ENCODE peak calls at places on chromosomes 6 and 20, in seven cellular contexts. V is Panc1, W is epithelial cell of esophagus, O is right atrium auricular region, Z is heart right ventricle, S is right lobe of liver, I is GM12865. K is an unnamed sample.

GRCh38 chr20:57389695-57390603 is 1.2 kb upstream of the RBM38 start:
- DNase-seq in V (no peak), S (peak), Z (no peak), W (no peak), I (peak), O (no peak), K (no peak)

GRCh38 chr6:159023893-159024292 is 20.9 kb downstream of the TAGAP start:
- DNase-seq in I (no peak), O (no peak), V (no peak), S (no peak), W (no peak), Z (no peak), K (no peak)

GRCh38 chr6:83603560-83603959 is 91.2 kb downstream of the PRSS35 start:
- DNase-seq in O (no peak), W (no peak), S (no peak), I (no peak), Z (no peak), V (no peak), K (no peak)

GRCh38 chr6:106324726-106325335 is 729 bp downstream of the ATG5 start:
- DNase-seq in S (no peak), Z (no peak), I (no peak), V (no peak), W (peak), O (no peak), K (no peak)

GRCh38 chr6:5453531-5453930 is 192.2 kb downstream of the FARS2 start:
- DNase-seq in S (peak), O (no peak), W (peak), I (no peak), V (no peak), Z (no peak), K (no peak)

GRCh38 chr6:87088076-87088475 is 6.8 kb downstream of the CGA start:
- DNase-seq in S (no peak), W (no peak), Z (no peak), V (no peak), I (no peak), O (no peak), K (no peak)

GRCh38 chr20:16575390-16576140 is 2.3 kb upstream of the KIF16B start:
- DNase-seq in V (no peak), Z (no peak), I (peak), O (no peak), S (no peak), W (no peak), K (no peak)

GRCh38 chr6:20652691-20653479 is 118.6 kb downstream of the CDKAL1 start:
- DNase-seq in Z (no peak), O (no peak), W (peak), S (no peak), I (no peak), V (no peak), K (no peak)

GRCh38 chr6:42510795-42511194 is 53.0 kb upstream of the UBR2 start:
- DNase-seq in W (no peak), V (no peak), S (no peak), Z (no peak), I (no peak), O (no peak), K (no peak)

GRCh38 chr6:155310596-155310995 is 3.7 kb downstream of the TFB1M start:
- DNase-seq in V (no peak), I (no peak), O (no peak), W (peak), S (no peak), Z (no peak), K (no peak)

GRCh38 chr20:32195581-32195980 is 12.0 kb downstream of the PLAGL2 start:
- DNase-seq in O (no peak), W (no peak), S (peak), Z (no peak), I (no peak), V (no peak), K (no peak)

GRCh38 chr6:30685157-30685976 is 1.1 kb downstream of the PPP1R18 start:
- DNase-seq in Z (no peak), O (no peak), V (no peak), I (peak), S (no peak), W (peak), K (no peak)
- TF ChIP-seq CTCF in Z (peak), O (no peak), V (peak), I (peak), S (no peak), W (peak), K (no peak)

GRCh38 chr20:9514072-9514460 is 324 bp upstream of the LAMP5 start:
- DNase-seq in V (no peak), Z (no peak), S (no peak), W (no peak), I (no peak), O (no peak), K (no peak)
- H3K4me3 ChIP-seq in V (no peak), Z (no peak), S (no peak), W (no peak), I (no peak), O (no peak), K (peak)

GRCh38 chr20:25573288-25574251 is 11.8 kb downstream of the NINL start:
- DNase-seq in W (no peak), Z (no peak), O (no peak), I (no peak), V (no peak), S (no peak), K (no peak)

GRCh38 chr20:25571240-25571639 is 14.1 kb downstream of the NINL start:
- DNase-seq in S (no peak), V (no peak), I (no peak), Z (no peak), O (no peak), W (no peak), K (no peak)

GRCh38 chr20:25576783-25577530 is 8.4 kb downstream of the NINL start:
- DNase-seq in V (no peak), S (no peak), O (no peak), I (no peak), Z (no peak), W (no peak), K (no peak)

GRCh38 chr20:25571817-25572216 is 13.5 kb downstream of the NINL start:
- DNase-seq in Z (no peak), O (no peak), S (no peak), V (no peak), I (no peak), W (no peak), K (no peak)

GRCh38 chr20:25574411-25574810 is 10.9 kb downstream of the NINL start:
- DNase-seq in O (no peak), I (no peak), V (no peak), S (no peak), Z (no peak), W (peak), K (peak)
- TF ChIP-seq CTCF in O (no peak), I (no peak), V (no peak), S (no peak), Z (no peak), W (peak), K (no peak)

GRCh38 chr6:28884423-28885148 is 39.2 kb downstream of the TRIM27 start:
- DNase-seq in W (no peak), O (no peak), Z (no peak), I (peak), S (no peak), V (no peak), K (no peak)
- H3K4me3 ChIP-seq in W (no peak), O (peak), Z (no peak), I (no peak), S (no peak), V (no peak), K (no peak)

K was measured in coronary artery.